ENCODE peak calls at places on chromosome 11, in ten cellular contexts. One of them, this sample, is unnamed.

GRCh38 chr11:78400116-78400515 is 17.5 kb downstream of the GAB2 start:
- DNase-seq in GM23248: no peak
- DNase-seq in mammary epithelial cell: no peak
- DNase-seq in uterus: no peak
- DNase-seq in psoas muscle: no peak
- DNase-seq in kidney: no peak
- DNase-seq in ovary: no peak
- DNase-seq in Peyer's patch: no peak
- DNase-seq in hepatocyte: no peak
- DNase-seq in CD8-positive, alpha-beta memory T cell: no peak
- DNase-seq in this sample: no peak

GRCh38 chr11:65539401-65540289 is 14.8 kb downstream of the SCYL1 start:
- DNase-seq in GM23248: no peak
- DNase-seq in mammary epithelial cell: peak; percentile 60
- DNase-seq in uterus: peak; percentile 42
- DNase-seq in psoas muscle: no peak
- DNase-seq in kidney: peak; percentile 95
- DNase-seq in ovary: no peak
- DNase-seq in Peyer's patch: peak; percentile 89
- DNase-seq in hepatocyte: no peak
- DNase-seq in CD8-positive, alpha-beta memory T cell: no peak
- DNase-seq in this sample: no peak

GRCh38 chr11:21931436-21932101 is 261.3 kb upstream of the ANO5 start:
- DNase-seq in GM23248: no peak
- DNase-seq in mammary epithelial cell: no peak
- DNase-seq in uterus: no peak
- DNase-seq in psoas muscle: no peak
- DNase-seq in kidney: no peak
- DNase-seq in ovary: no peak
- DNase-seq in Peyer's patch: no peak
- DNase-seq in hepatocyte: no peak
- DNase-seq in CD8-positive, alpha-beta memory T cell: no peak
- DNase-seq in this sample: no peak

GRCh38 chr11:33912405-33913361 is 20.8 kb upstream of the LMO2 start:
- DNase-seq in GM23248: peak; percentile 96
- DNase-seq in mammary epithelial cell: peak; percentile 87
- DNase-seq in uterus: no peak
- DNase-seq in psoas muscle: no peak
- DNase-seq in kidney: no peak
- DNase-seq in ovary: no peak
- DNase-seq in Peyer's patch: no peak
- DNase-seq in hepatocyte: peak; percentile 55
- DNase-seq in CD8-positive, alpha-beta memory T cell: no peak
- DNase-seq in this sample: no peak

GRCh38 chr11:16612801-16613400 is 125.5 kb upstream of the C11orf58 start:
- DNase-seq in GM23248: peak; percentile 14
- DNase-seq in mammary epithelial cell: peak; percentile 24
- DNase-seq in uterus: no peak
- DNase-seq in psoas muscle: no peak
- DNase-seq in kidney: no peak
- DNase-seq in ovary: no peak
- DNase-seq in Peyer's patch: no peak
- DNase-seq in hepatocyte: peak; percentile 43
- DNase-seq in CD8-positive, alpha-beta memory T cell: no peak
- DNase-seq in this sample: no peak

GRCh38 chr11:123760894-123761293 is 6.6 kb upstream of the OR6X1 start:
- DNase-seq in GM23248: no peak
- DNase-seq in mammary epithelial cell: no peak
- DNase-seq in uterus: no peak
- DNase-seq in psoas muscle: no peak
- DNase-seq in kidney: no peak
- DNase-seq in ovary: no peak
- DNase-seq in Peyer's patch: no peak
- DNase-seq in hepatocyte: no peak
- DNase-seq in CD8-positive, alpha-beta memory T cell: no peak
- DNase-seq in this sample: no peak

GRCh38 chr11:69841859-69842698 is 22.9 kb upstream of the FGF3 start:
- DNase-seq in GM23248: peak; percentile 18
- DNase-seq in mammary epithelial cell: no peak
- DNase-seq in uterus: no peak
- DNase-seq in psoas muscle: no peak
- DNase-seq in kidney: peak; percentile 31
- DNase-seq in ovary: peak; percentile 2
- DNase-seq in Peyer's patch: peak; percentile 32
- DNase-seq in hepatocyte: no peak
- DNase-seq in CD8-positive, alpha-beta memory T cell: no peak
- DNase-seq in this sample: peak; percentile 41

GRCh38 chr11:81495699-81496292 is 1237.9 kb downstream of the FAM181B start:
- DNase-seq in GM23248: no peak
- DNase-seq in mammary epithelial cell: no peak
- DNase-seq in uterus: no peak
- DNase-seq in psoas muscle: no peak
- DNase-seq in kidney: no peak
- DNase-seq in ovary: no peak
- DNase-seq in Peyer's patch: no peak
- DNase-seq in hepatocyte: no peak
- DNase-seq in CD8-positive, alpha-beta memory T cell: no peak
- DNase-seq in this sample: no peak

GRCh38 chr11:3879967-3880542 is 24.6 kb downstream of the STIM1 start:
- DNase-seq in GM23248: no peak
- DNase-seq in mammary epithelial cell: no peak
- DNase-seq in uterus: no peak
- DNase-seq in psoas muscle: no peak
- DNase-seq in kidney: no peak
- DNase-seq in ovary: no peak
- DNase-seq in Peyer's patch: no peak
- DNase-seq in hepatocyte: peak; percentile 34
- DNase-seq in CD8-positive, alpha-beta memory T cell: no peak
- DNase-seq in this sample: no peak

GRCh38 chr11:126147268-126148111 is 64.0 kb downstream of the RPUSD4 start:
- DNase-seq in GM23248: no peak
- DNase-seq in mammary epithelial cell: no peak
- DNase-seq in uterus: no peak
- DNase-seq in psoas muscle: no peak
- DNase-seq in kidney: no peak
- DNase-seq in ovary: no peak
- DNase-seq in Peyer's patch: no peak
- DNase-seq in hepatocyte: no peak
- DNase-seq in CD8-positive, alpha-beta memory T cell: no peak
- DNase-seq in this sample: peak; percentile 36

GRCh38 chr11:107196732-107197131 is 178.5 kb upstream of the GUCY1A2 start:
- DNase-seq in GM23248: no peak
- DNase-seq in mammary epithelial cell: no peak
- DNase-seq in uterus: no peak
- DNase-seq in psoas muscle: no peak
- DNase-seq in kidney: no peak
- DNase-seq in ovary: no peak
- DNase-seq in Peyer's patch: no peak
- DNase-seq in hepatocyte: peak; percentile 49
- DNase-seq in CD8-positive, alpha-beta memory T cell: no peak
- DNase-seq in this sample: no peak

GRCh38 chr11:115498354-115498753 is 5.9 kb downstream of the CADM1 start:
- DNase-seq in GM23248: no peak
- DNase-seq in mammary epithelial cell: no peak
- DNase-seq in uterus: no peak
- DNase-seq in psoas muscle: no peak
- DNase-seq in kidney: no peak
- DNase-seq in ovary: no peak
- DNase-seq in Peyer's patch: no peak
- DNase-seq in hepatocyte: no peak
- DNase-seq in CD8-positive, alpha-beta memory T cell: no peak
- DNase-seq in this sample: no peak

GRCh38 chr11:2534131-2534956 is 89.5 kb downstream of the KCNQ1 start:
- DNase-seq in GM23248: peak; percentile 16
- DNase-seq in mammary epithelial cell: peak; percentile 37
- DNase-seq in uterus: no peak
- DNase-seq in psoas muscle: peak; percentile 25
- DNase-seq in kidney: peak; percentile 75
- DNase-seq in ovary: no peak
- DNase-seq in Peyer's patch: peak; percentile 54
- DNase-seq in hepatocyte: peak; percentile 52
- DNase-seq in CD8-positive, alpha-beta memory T cell: no peak
- DNase-seq in this sample: peak; percentile 50

GRCh38 chr11:61333638-61334433 is 808 bp downstream of the TKFC start:
- DNase-seq in GM23248: no peak
- DNase-seq in mammary epithelial cell: no peak
- DNase-seq in uterus: no peak
- DNase-seq in psoas muscle: no peak
- DNase-seq in kidney: no peak
- DNase-seq in ovary: no peak
- DNase-seq in Peyer's patch: no peak
- DNase-seq in hepatocyte: no peak
- DNase-seq in CD8-positive, alpha-beta memory T cell: peak; percentile 6
- DNase-seq in this sample: no peak

GRCh38 chr11:45405916-45406670 is 120.0 kb upstream of the SYT13 start:
- DNase-seq in GM23248: peak; percentile 44
- DNase-seq in mammary epithelial cell: no peak
- DNase-seq in uterus: no peak
- DNase-seq in psoas muscle: no peak
- DNase-seq in kidney: no peak
- DNase-seq in ovary: no peak
- DNase-seq in Peyer's patch: no peak
- DNase-seq in hepatocyte: no peak
- DNase-seq in CD8-positive, alpha-beta memory T cell: no peak
- DNase-seq in this sample: no peak

GRCh38 chr11:69636512-69636866 is 4.5 kb upstream of the CCND1 start:
- DNase-seq in GM23248: peak; percentile 94
- DNase-seq in mammary epithelial cell: no peak
- DNase-seq in uterus: no peak
- DNase-seq in psoas muscle: peak; percentile 75
- DNase-seq in kidney: peak; percentile 84
- DNase-seq in ovary: peak; percentile 25
- DNase-seq in Peyer's patch: peak; percentile 72
- DNase-seq in hepatocyte: peak; percentile 83
- DNase-seq in CD8-positive, alpha-beta memory T cell: no peak
- DNase-seq in this sample: peak; percentile 93

GRCh38 chr11:121767433-121767832 is 314.7 kb upstream of the SORL1-AS1 start:
- DNase-seq in GM23248: peak; percentile 42
- DNase-seq in mammary epithelial cell: peak; percentile 37
- DNase-seq in uterus: no peak
- DNase-seq in psoas muscle: no peak
- DNase-seq in kidney: no peak
- DNase-seq in ovary: no peak
- DNase-seq in Peyer's patch: no peak
- DNase-seq in hepatocyte: no peak
- DNase-seq in CD8-positive, alpha-beta memory T cell: no peak
- DNase-seq in this sample: no peak

GRCh38 chr11:962743-963142 is 37.1 kb downstream of the AP2A2 start:
- DNase-seq in GM23248: no peak
- DNase-seq in mammary epithelial cell: no peak
- DNase-seq in uterus: no peak
- DNase-seq in psoas muscle: no peak
- DNase-seq in kidney: no peak
- DNase-seq in ovary: no peak
- DNase-seq in Peyer's patch: no peak
- DNase-seq in hepatocyte: no peak
- DNase-seq in CD8-positive, alpha-beta memory T cell: no peak
- DNase-seq in this sample: no peak
- H3K36me3 ChIP-seq in GM23248: no peaks in the 10 kb centered on the region
- H3K36me3 ChIP-seq in mammary epithelial cell: peaks cover 4% of the 10 kb centered on the region
- H3K36me3 ChIP-seq in uterus: no peaks in the 10 kb centered on the region
- H3K36me3 ChIP-seq in psoas muscle: peaks cover 38% of the 10 kb centered on the region
- H3K36me3 ChIP-seq in kidney: peaks cover 7% of the 10 kb centered on the region
- H3K36me3 ChIP-seq in ovary: no peaks in the 10 kb centered on the region
- H3K36me3 ChIP-seq in Peyer's patch: no peaks in the 10 kb centered on the region
- H3K36me3 ChIP-seq in hepatocyte: no peaks in the 10 kb centered on the region
- H3K36me3 ChIP-seq in CD8-positive, alpha-beta memory T cell: peaks cover 7% of the 10 kb centered on the region
- H3K36me3 ChIP-seq in this sample: no peaks in the 10 kb centered on the region

DNA sequence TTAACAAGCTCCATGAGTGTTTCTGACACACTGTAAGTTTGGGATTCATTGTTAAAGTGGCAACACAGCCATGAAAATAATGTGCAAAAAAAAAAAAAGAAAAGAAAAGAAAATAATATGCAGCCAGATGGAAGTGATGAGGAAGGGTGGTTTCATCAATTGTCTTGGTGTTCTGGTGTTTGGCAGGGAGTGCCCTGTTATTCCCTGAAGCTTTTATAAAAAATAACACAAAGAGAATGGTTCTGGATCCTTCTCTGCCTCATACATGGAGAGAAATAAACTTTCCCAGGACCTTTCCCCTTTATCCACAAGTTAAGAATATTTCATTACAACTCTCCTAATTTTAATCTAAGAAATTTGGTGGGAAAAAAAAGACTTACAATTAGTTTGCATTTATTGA is 16.7 kb downstream of the AMOTL1 start:
- DNase-seq in GM23248: no peak
- DNase-seq in mammary epithelial cell: no peak
- DNase-seq in uterus: no peak
- DNase-seq in psoas muscle: no peak
- DNase-seq in kidney: no peak
- DNase-seq in ovary: no peak
- DNase-seq in Peyer's patch: no peak
- DNase-seq in hepatocyte: no peak
- DNase-seq in CD8-positive, alpha-beta memory T cell: no peak
- DNase-seq in this sample: no peak
- H3K4me1 ChIP-seq in GM23248: peaks cover 90% of the 10 kb centered on the region
- H3K4me1 ChIP-seq in mammary epithelial cell: peaks cover 57% of the 10 kb centered on the region
- H3K4me1 ChIP-seq in uterus: peaks cover 5% of the 10 kb centered on the region
- H3K4me1 ChIP-seq in psoas muscle: peaks cover 97% of the 10 kb centered on the region
- H3K4me1 ChIP-seq in kidney: no peaks in the 10 kb centered on the region
- H3K4me1 ChIP-seq in ovary: peaks cover 12% of the 10 kb centered on the region
- H3K4me1 ChIP-seq in Peyer's patch: no peaks in the 10 kb centered on the region
- H3K4me1 ChIP-seq in hepatocyte: peaks cover 32% of the 10 kb centered on the region
- H3K4me1 ChIP-seq in CD8-positive, alpha-beta memory T cell: no peaks in the 10 kb centered on the region
- H3K4me1 ChIP-seq in this sample: peaks cover 3% of the 10 kb centered on the region

GRCh38 chr11:35141538-35141937 is 2.6 kb downstream of the CD44 start:
- DNase-seq in GM23248: peak; percentile 66
- DNase-seq in mammary epithelial cell: no peak
- DNase-seq in uterus: no peak
- DNase-seq in psoas muscle: peak; percentile 37
- DNase-seq in kidney: no peak
- DNase-seq in ovary: no peak
- DNase-seq in Peyer's patch: peak; percentile 64
- DNase-seq in hepatocyte: no peak
- DNase-seq in CD8-positive, alpha-beta memory T cell: peak; percentile 41
- DNase-seq in this sample: peak; percentile 85
- H3K27ac ChIP-seq in GM23248: peak overlapping the region; percentile 97
- H3K27ac ChIP-seq in mammary epithelial cell: peak overlapping the region; percentile 95
- H3K27ac ChIP-seq in uterus: peak overlapping the region; percentile 100
- H3K27ac ChIP-seq in psoas muscle: no peak overlapping the region
- H3K27ac ChIP-seq in kidney: no peak overlapping the region
- H3K27ac ChIP-seq in ovary: no peak overlapping the region
- H3K27ac ChIP-seq in Peyer's patch: peak overlapping the region; percentile 92
- H3K27ac ChIP-seq in hepatocyte: no peak overlapping the region
- H3K27ac ChIP-seq in CD8-positive, alpha-beta memory T cell: peak overlapping the region; percentile 95
- H3K27ac ChIP-seq in this sample: peak overlapping the region; percentile 72

DNA sequence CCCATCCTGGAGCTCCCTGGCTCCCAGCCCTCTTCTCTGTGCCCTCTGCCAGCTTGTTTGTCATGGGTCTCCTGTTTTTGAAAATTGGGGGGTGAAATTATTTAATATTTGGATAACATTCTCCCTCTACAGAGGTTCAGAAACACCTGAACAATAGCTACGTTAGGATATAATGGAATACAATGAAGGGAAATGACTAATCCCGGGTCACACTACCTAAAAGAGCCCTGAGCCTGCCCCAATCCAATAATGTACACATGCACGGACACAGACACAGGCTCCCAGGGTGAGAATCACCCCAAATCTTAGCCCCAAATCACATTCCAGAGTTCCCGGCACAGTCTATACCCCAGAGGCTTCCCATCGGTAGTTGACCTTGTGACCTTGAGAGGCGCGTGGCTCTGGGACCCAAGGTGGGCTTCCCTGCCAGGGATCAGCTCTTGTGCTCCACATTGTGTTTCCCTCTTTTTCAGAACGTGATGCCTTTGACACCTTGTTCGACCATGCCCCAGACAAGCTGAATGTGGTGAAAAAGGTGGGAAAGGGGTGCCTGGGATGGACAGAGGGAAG is 135.5 kb downstream of the PARVA start:
- DNase-seq in GM23248: no peak
- DNase-seq in mammary epithelial cell: no peak
- DNase-seq in uterus: no peak
- DNase-seq in psoas muscle: no peak
- DNase-seq in kidney: no peak
- DNase-seq in ovary: no peak
- DNase-seq in Peyer's patch: no peak
- DNase-seq in hepatocyte: no peak
- DNase-seq in CD8-positive, alpha-beta memory T cell: no peak
- DNase-seq in this sample: no peak
- H3K36me3 ChIP-seq in GM23248: peaks cover 21% of the 10 kb centered on the region
- H3K36me3 ChIP-seq in mammary epithelial cell: no peaks in the 10 kb centered on the region
- H3K36me3 ChIP-seq in uterus: no peaks in the 10 kb centered on the region
- H3K36me3 ChIP-seq in psoas muscle: peaks cover 4% of the 10 kb centered on the region
- H3K36me3 ChIP-seq in kidney: peaks cover 7% of the 10 kb centered on the region
- H3K36me3 ChIP-seq in ovary: no peaks in the 10 kb centered on the region
- H3K36me3 ChIP-seq in Peyer's patch: no peaks in the 10 kb centered on the region
- H3K36me3 ChIP-seq in hepatocyte: no peaks in the 10 kb centered on the region
- H3K36me3 ChIP-seq in CD8-positive, alpha-beta memory T cell: no peaks in the 10 kb centered on the region
- H3K36me3 ChIP-seq in this sample: peaks cover 4% of the 10 kb centered on the region

This sample was measured in aorta.